ENCODE peak calls at places on chromosome 1, in seven cellular contexts. V is heart right ventricle, R is psoas muscle, B is prostate gland, D is OCI-LY7, K is bronchial epithelial cell, X is astrocyte of the spinal cord. Z is an unnamed sample.

GRCh38 chr1:38500891-38501290 is 358.7 kb downstream of the RRAGC start:
- DNase-seq in V (no peak), R (no peak), B (no peak), D (no peak), K (no peak), X (no peak), Z (no peak)

GRCh38 chr1:205583461-205584130 is 48.2 kb downstream of the ELK4 start:
- DNase-seq in V (no peak), R (peak; percentile 24), B (no peak), D (no peak), K (no peak), X (no peak), Z (no peak)

GRCh38 chr1:47371016-47371517 is 37.5 kb downstream of the CMPK1 start:
- DNase-seq in V (no peak), R (no peak), B (no peak), D (no peak), K (no peak), X (peak; percentile 60), Z (no peak)

GRCh38 chr1:231776006-231776707 is 149.6 kb downstream of the DISC1 start:
- DNase-seq in V (no peak), R (no peak), B (no peak), D (no peak), K (no peak), X (peak; percentile 70), Z (no peak)

GRCh38 chr1:234881893-234882771 is 246.5 kb downstream of the TOMM20 start:
- DNase-seq in V (no peak), R (no peak), B (no peak), D (peak; percentile 20), K (no peak), X (no peak), Z (no peak)

GRCh38 chr1:54117815-54118563 is 34.8 kb downstream of the CDCP2 start:
- DNase-seq in V (no peak), R (no peak), B (no peak), D (no peak), K (peak; percentile 81), X (no peak), Z (no peak)

GRCh38 chr1:38858833-38859560 is 575 bp downstream of the RRAGC start:
- DNase-seq in V (peak; percentile 46), R (peak; percentile 80), B (peak; percentile 51), D (peak; percentile 65), K (peak; percentile 89), X (peak; percentile 57), Z (peak; percentile 71)

GRCh38 chr1:69312055-69312732 is 255.5 kb upstream of the LRRC7 start:
- DNase-seq in V (no peak), R (no peak), B (no peak), D (no peak), K (no peak), X (no peak), Z (no peak)

GRCh38 chr1:32972814-32973428 is 8.3 kb upstream of the RNF19B start:
- DNase-seq in V (peak; percentile 50), R (peak; percentile 62), B (peak; percentile 76), D (no peak), K (no peak), X (peak; percentile 60), Z (peak; percentile 93)

GRCh38 chr1:95023399-95024050 is 49.2 kb downstream of the ALG14 start:
- DNase-seq in V (peak; percentile 27), R (no peak), B (no peak), D (no peak), K (peak; percentile 77), X (peak; percentile 94), Z (no peak)

DNA sequence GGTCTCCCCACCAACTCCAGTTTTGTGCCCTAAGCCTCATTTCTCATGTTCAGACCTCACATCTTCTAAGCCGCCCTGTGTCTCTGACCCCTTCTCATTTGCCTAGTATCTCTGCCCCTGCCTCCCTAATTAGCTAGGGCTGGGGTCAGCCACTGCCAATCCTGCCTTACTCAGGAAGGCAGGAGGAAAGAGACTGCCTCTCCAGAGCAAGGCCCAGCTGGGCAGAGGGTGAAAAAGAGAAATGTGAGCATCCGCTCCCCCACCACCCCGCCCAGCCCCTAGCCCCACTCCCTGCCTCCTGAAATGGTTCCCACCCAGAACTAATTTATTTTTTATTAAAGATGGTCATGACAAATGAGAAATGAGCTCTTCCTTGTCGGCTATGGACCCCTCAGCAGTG is 11.4 kb downstream of the ADAMTSL4 start:
- DNase-seq in V (no peak), R (peak; percentile 48), B (no peak), D (no peak), K (no peak), X (no peak), Z (no peak)
- H3K4me3 ChIP-seq in V (peak overlapping the region; percentile 54), R (peak overlapping the region; percentile 71), B (peak overlapping the region; percentile 43), D (peak overlapping the region; percentile 74), K (peak overlapping the region; percentile 53), X (peak overlapping the region; percentile 55), Z (peak overlapping the region; percentile 38)

GRCh38 chr1:179017383-179018326 is 8.0 kb upstream of the FAM20B start:
- DNase-seq in V (no peak), R (no peak), B (no peak), D (no peak), K (peak; percentile 67), X (no peak), Z (peak; percentile 37)
- H3K4me3 ChIP-seq in V (no peak overlapping the region), R (no peak overlapping the region), B (no peak overlapping the region), D (no peak overlapping the region), K (no peak overlapping the region), X (no peak overlapping the region), Z (no peak overlapping the region)

DNA sequence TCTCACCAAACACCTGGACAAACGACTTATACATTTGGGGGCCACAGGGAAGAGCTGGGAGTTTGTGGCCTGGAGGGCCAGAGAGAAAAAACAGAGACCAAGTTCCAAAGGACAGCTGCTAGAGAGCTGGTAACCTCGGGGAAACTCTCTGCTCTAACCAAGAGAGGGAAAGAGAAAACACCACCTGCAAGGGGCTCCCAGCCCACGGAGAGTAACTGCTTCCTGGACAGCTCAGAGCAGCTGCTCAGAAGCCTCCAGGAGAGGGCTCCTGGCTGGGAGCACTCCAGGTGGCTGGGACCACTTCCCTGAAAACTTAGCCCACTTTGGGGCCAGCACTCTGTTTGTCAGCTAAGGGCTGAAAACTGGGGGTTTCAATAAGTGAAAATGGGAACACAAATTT is 154.8 kb upstream of the GRIK3 start:
- DNase-seq in V (no peak), R (no peak), B (no peak), D (peak; percentile 6), K (no peak), X (no peak), Z (no peak)
- H3K4me3 ChIP-seq in V (no peak overlapping the region), R (no peak overlapping the region), B (no peak overlapping the region), D (no peak overlapping the region), K (no peak overlapping the region), X (no peak overlapping the region), Z (no peak overlapping the region)

GRCh38 chr1:73717971-73718370 is 480.0 kb downstream of the LRRIQ3 start:
- DNase-seq in V (no peak), R (no peak), B (no peak), D (no peak), K (no peak), X (no peak), Z (no peak)

DNA sequence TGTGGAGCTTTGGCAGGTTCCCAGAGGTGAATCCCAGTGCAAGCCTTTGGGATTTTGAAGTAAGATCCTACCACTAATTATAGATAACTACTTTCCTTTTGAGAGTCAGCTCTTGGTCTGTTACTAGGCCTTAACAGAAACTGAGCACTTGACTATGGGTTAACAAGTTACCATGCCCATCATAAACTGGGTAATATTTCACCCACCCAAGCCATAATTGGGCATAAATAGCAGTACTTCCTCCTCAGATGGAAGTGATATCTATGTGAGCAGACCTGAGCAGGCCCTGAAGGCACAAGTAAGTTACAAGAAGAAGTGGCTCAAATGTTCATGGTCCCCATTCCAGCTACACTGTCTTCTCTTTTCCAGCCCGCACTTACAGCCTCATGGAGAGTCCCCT is 475.9 kb downstream of the LRRIQ3 start:
- DNase-seq in V (no peak), R (no peak), B (no peak), D (no peak), K (no peak), X (no peak), Z (no peak)
- H3K4me3 ChIP-seq in V (no peak overlapping the region), R (no peak overlapping the region), B (no peak overlapping the region), D (no peak overlapping the region), K (no peak overlapping the region), X (no peak overlapping the region), Z (no peak overlapping the region)

GRCh38 chr1:56719171-56719570 is 74.1 kb downstream of the PRKAA2 start:
- DNase-seq in V (no peak), R (no peak), B (no peak), D (no peak), K (no peak), X (no peak), Z (no peak)

GRCh38 chr1:56710646-56711045 is 65.5 kb downstream of the PRKAA2 start:
- DNase-seq in V (no peak), R (no peak), B (no peak), D (no peak), K (peak; percentile 87), X (peak; percentile 79), Z (no peak)

GRCh38 chr1:56713112-56713511 is 68.0 kb downstream of the PRKAA2 start:
- DNase-seq in V (no peak), R (no peak), B (no peak), D (no peak), K (no peak), X (no peak), Z (no peak)

GRCh38 chr1:56712150-56712549 is 67.0 kb downstream of the PRKAA2 start:
- DNase-seq in V (no peak), R (no peak), B (no peak), D (no peak), K (no peak), X (no peak), Z (no peak)

DNA sequence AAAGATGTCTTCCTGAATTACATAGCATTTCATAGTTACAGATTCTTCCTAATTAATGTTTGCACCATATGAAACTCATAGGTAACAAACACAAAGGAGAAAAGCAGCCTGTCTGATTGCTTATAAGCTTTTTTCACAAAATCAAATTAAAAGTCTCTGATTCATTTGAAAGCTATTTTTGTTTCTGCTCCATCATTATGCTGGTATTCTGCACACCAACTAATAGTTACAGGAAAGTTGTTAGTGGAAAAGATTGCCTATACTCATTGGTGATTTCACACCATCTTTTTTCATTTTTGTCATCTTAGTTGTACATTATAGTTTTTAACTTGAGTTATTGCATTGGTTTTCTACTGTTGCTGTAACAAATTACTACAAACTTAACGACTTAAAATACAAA is 70.0 kb downstream of the PRKAA2 start:
- DNase-seq in V (no peak), R (no peak), B (no peak), D (no peak), K (peak; percentile 32), X (peak; percentile 21), Z (no peak)
- H3K4me3 ChIP-seq in V (no peak overlapping the region), R (no peak overlapping the region), B (no peak overlapping the region), D (no peak overlapping the region), K (no peak overlapping the region), X (no peak overlapping the region), Z (no peak overlapping the region)